ENCODE peak calls at places on chromosomes 12 and 14, in six cellular contexts. V is A549, M is left lung, A is WTC11, D is epithelial cell of esophagus, R is AG04450. W is an unnamed sample.

GRCh38 chr12:109153711-109154434 is 37.5 kb downstream of the ACACB start:
- DNase-seq in V (peak; percentile 23), M (no peak), A (peak; percentile 32), D (no peak), R (no peak), W (no peak)

GRCh38 chr14:97620071-97620470 is 822.9 kb downstream of the VRK1 start:
- DNase-seq in V (no peak), M (no peak), A (no peak), D (no peak), R (no peak), W (no peak)

GRCh38 chr14:93723001-93723400 is 65.3 kb downstream of the PRIMA1 start:
- DNase-seq in V (no peak), M (no peak), A (no peak), D (no peak), R (no peak), W (no peak)

GRCh38 chr12:6340745-6341438 is 984 bp downstream of the TNFRSF1A start:
- DNase-seq in V (no peak), M (peak; percentile 63), A (no peak), D (no peak), R (no peak), W (no peak)

GRCh38 chr12:94150483-94151225 is 2.3 kb downstream of the PLXNC1 start:
- DNase-seq in V (no peak), M (peak; percentile 58), A (peak; percentile 51), D (no peak), R (no peak), W (no peak)

GRCh38 chr14:32682219-32682618 is 256.5 kb upstream of the NPAS3 start:
- DNase-seq in V (no peak), M (no peak), A (no peak), D (no peak), R (no peak), W (no peak)

GRCh38 chr12:51898937-51899336 is 8.4 kb upstream of the ACVRL1 start:
- DNase-seq in V (no peak), M (no peak), A (no peak), D (no peak), R (no peak), W (no peak)

GRCh38 chr12:128613821-128614220 is 209.9 kb downstream of the SLC15A4 start:
- DNase-seq in V (no peak), M (no peak), A (no peak), D (no peak), R (no peak), W (no peak)

GRCh38 chr12:107748472-107748871 is 12.5 kb downstream of the PRDM4 start:
- DNase-seq in V (no peak), M (no peak), A (no peak), D (peak; percentile 74), R (peak; percentile 38), W (no peak)

GRCh38 chr12:607541-608001 is 55.7 kb downstream of the NINJ2 start:
- DNase-seq in V (no peak), M (no peak), A (no peak), D (peak; percentile 98), R (no peak), W (no peak)

GRCh38 chr12:32163596-32163995 is 56.9 kb downstream of the BICD1 start:
- DNase-seq in V (no peak), M (no peak), A (no peak), D (no peak), R (no peak), W (no peak)

GRCh38 chr12:51836833-51837184 is 11.7 kb downstream of the FIGNL2 start:
- DNase-seq in V (no peak), M (no peak), A (no peak), D (no peak), R (no peak), W (no peak)

GRCh38 chr12:124613151-124613585 is 45.8 kb upstream of the NCOR2 start:
- DNase-seq in V (no peak), M (no peak), A (no peak), D (peak; percentile 64), R (no peak), W (no peak)

GRCh38 chr14:65035049-65035448 is 48.4 kb downstream of the FNTB start:
- DNase-seq in V (no peak), M (peak; percentile 46), A (no peak), D (no peak), R (no peak), W (no peak)

GRCh38 chr14:75711134-75711795 is 50.2 kb downstream of the TTLL5 start:
- DNase-seq in V (peak; percentile 68), M (no peak), A (peak; percentile 36), D (peak; percentile 67), R (peak; percentile 37), W (peak; percentile 20)

GRCh38 chr12:76156314-76156713 is 71.8 kb upstream of the NAP1L1 start:
- DNase-seq in V (no peak), M (no peak), A (no peak), D (no peak), R (no peak), W (no peak)

GRCh38 chr14:104184911-104185499 is 46.6 kb downstream of the KIF26A start:
- DNase-seq in V (no peak), M (no peak), A (no peak), D (no peak), R (no peak), W (peak; percentile 72)

GRCh38 chr14:50955373-50956043 is 11.2 kb upstream of the PYGL start:
- DNase-seq in V (peak; percentile 90), M (peak; percentile 78), A (peak; percentile 55), D (peak; percentile 100), R (peak; percentile 84), W (peak; percentile 26)

GRCh38 chr14:30608533-30609006 is 13.5 kb upstream of the SCFD1 start:
- DNase-seq in V (no peak), M (no peak), A (no peak), D (peak; percentile 65), R (no peak), W (no peak)

GRCh38 chr12:27689558-27690180 is 6.6 kb upstream of the REP15 start:
- DNase-seq in V (no peak), M (no peak), A (no peak), D (no peak), R (no peak), W (no peak)

GRCh38 chr12:4987076-4987775 is 56.5 kb upstream of the KCNA5 start:
- DNase-seq in V (no peak), M (no peak), A (no peak), D (no peak), R (no peak), W (no peak)

GRCh38 chr14:76773188-76773885 is 12.1 kb downstream of the VASH1 start:
- DNase-seq in V (peak; percentile 54), M (peak; percentile 90), A (no peak), D (peak; percentile 72), R (peak; percentile 37), W (no peak)

GRCh38 chr12:42794811-42795210 is 205.3 kb upstream of the PRICKLE1 start:
- DNase-seq in V (no peak), M (no peak), A (no peak), D (peak; percentile 5), R (no peak), W (no peak)

GRCh38 chr12:12353807-12354206 is 3.1 kb upstream of the BORCS5 start:
- DNase-seq in V (no peak), M (no peak), A (no peak), D (no peak), R (no peak), W (no peak)

GRCh38 chr12:12358528-12358927 is 1.6 kb downstream of the BORCS5 start:
- DNase-seq in V (no peak), M (no peak), A (no peak), D (no peak), R (no peak), W (no peak)

GRCh38 chr12:12357697-12358476 is 1.0 kb downstream of the BORCS5 start:
- DNase-seq in V (no peak), M (no peak), A (no peak), D (no peak), R (no peak), W (no peak)

GRCh38 chr12:12356467-12356885 is 402 bp upstream of the BORCS5 start:
- DNase-seq in V (no peak), M (no peak), A (no peak), D (no peak), R (no peak), W (no peak)

GRCh38 chr12:12356886-12357696 is at the start of gene BORCS5:
- DNase-seq in V (peak; percentile 87), M (peak; percentile 98), A (peak; percentile 98), D (peak; percentile 98), R (peak; percentile 60), W (peak; percentile 90)
- TF ChIP-seq CTCF in V (peak; percentile 43), M (no peak), A (no peak), D (peak; percentile 22), R (no peak), W (no peak)

GRCh38 chr12:14974633-14975032 is 1.8 kb downstream of the PDE6H start:
- DNase-seq in V (no peak), M (no peak), A (no peak), D (no peak), R (no peak), W (no peak)
- TF ChIP-seq CTCF in V (no peak), M (no peak), A (no peak), D (no peak), R (no peak), W (no peak)

GRCh38 chr14:78790262-78790661 is 620.1 kb downstream of the NRXN3 start:
- DNase-seq in V (no peak), M (no peak), A (no peak), D (no peak), R (no peak), W (peak; percentile 16)
- TF ChIP-seq CTCF in V (no peak), M (no peak), A (no peak), D (peak; percentile 23), R (no peak), W (peak; percentile 55)

GRCh38 chr14:22185191-22185590 is 403.8 kb downstream of the DAD1 start:
- DNase-seq in V (no peak), M (no peak), A (no peak), D (peak; percentile 62), R (no peak), W (no peak)
- TF ChIP-seq CTCF in V (no peak), M (no peak), A (no peak), D (peak; percentile 29), R (peak; percentile 24), W (no peak)

DNA sequence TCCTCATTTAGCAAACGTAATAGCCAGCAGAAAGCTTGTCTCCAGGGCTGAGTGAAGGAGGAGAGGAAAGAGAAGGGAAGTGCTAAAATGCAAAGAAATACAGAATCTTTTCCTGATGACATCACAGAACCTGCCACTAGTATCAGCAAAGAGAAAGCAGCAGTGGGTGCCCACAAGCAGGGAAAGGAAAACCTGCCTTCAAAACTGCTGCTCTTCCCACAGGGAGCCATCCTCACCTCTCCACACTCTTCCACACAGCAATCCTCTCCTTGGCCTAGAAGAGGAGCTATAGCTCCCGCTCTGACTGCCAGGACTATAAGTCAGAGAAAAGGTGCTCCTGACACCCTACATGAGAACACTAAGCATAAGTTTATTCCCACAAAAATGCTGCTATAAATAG is 11.3 kb downstream of the MED13L start:
- DNase-seq in V (peak; percentile 29), M (no peak), A (no peak), D (peak; percentile 51), R (no peak), W (no peak)
- TF ChIP-seq CTCF in V (peak; percentile 13), M (no peak), A (no peak), D (peak; percentile 44), R (peak; percentile 14), W (no peak)

DNA sequence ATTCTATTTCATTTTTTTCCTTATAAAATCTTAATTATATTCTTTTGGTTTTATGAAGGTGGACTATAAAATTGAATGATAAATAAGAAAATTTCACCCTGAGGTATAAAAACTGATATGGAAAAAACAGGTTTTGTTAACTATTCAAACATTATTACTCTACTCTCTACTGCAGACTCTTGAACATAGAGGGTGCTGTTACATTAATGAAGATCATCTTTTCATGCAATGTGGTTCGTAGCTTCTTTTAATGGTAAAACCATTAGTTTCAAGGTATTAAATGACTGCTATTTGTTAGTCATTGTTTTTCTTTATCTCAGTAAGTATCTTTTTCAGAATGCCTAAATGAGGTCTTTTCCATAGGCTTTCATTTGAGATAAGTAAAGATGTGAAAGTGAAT is 510.4 kb downstream of the SLC16A7 start:
- DNase-seq in V (no peak), M (no peak), A (no peak), D (peak; percentile 18), R (no peak), W (no peak)
- TF ChIP-seq CTCF in V (peak; percentile 52), M (no peak), A (no peak), D (peak; percentile 23), R (peak; percentile 46), W (no peak)